ENCODE peak calls at places on chromosomes 5 and 9, in five cellular contexts. H is coronary artery, N is NCI-H1105, R is breast epithelium, G is HTR-8/SVneo. W is an unnamed sample.

GRCh38 chr9:121439016-121439415 is 60.6 kb downstream of the GGTA1 start:
- DNase-seq in H (no peak), N (no peak), R (no peak), G (no peak), W (no peak)

GRCh38 chr9:109950710-109951443 is 170.9 kb downstream of the PALM2AKAP2 start:
- DNase-seq in H (no peak), N (no peak), R (no peak), G (no peak), W (no peak)

GRCh38 chr5:107849118-107849517 is 178.4 kb upstream of the EFNA5 start:
- DNase-seq in H (no peak), N (no peak), R (no peak), G (no peak), W (no peak)

GRCh38 chr9:133429641-133430161 is 7.5 kb downstream of the ADAMTS13 start:
- DNase-seq in H (no peak), N (no peak), R (no peak), G (peak), W (no peak)

GRCh38 chr9:93124793-93125192 is 9.3 kb downstream of the NINJ1 start:
- DNase-seq in H (no peak), N (no peak), R (no peak), G (no peak), W (no peak)

GRCh38 chr5:128475693-128476092 is 62.4 kb downstream of the FBN2 start:
- DNase-seq in H (no peak), N (no peak), R (no peak), G (no peak), W (no peak)

GRCh38 chr9:35716236-35716635 is 15.8 kb downstream of the TLN1 start:
- DNase-seq in H (no peak), N (no peak), R (no peak), G (no peak), W (peak)

GRCh38 chr5:161155451-161155850 is 303.4 kb upstream of the ATP10B start:
- DNase-seq in H (no peak), N (no peak), R (no peak), G (no peak), W (no peak)

GRCh38 chr5:59193616-59194319 is 610.9 kb downstream of the RAB3C start:
- DNase-seq in H (no peak), N (no peak), R (no peak), G (peak), W (peak)

GRCh38 chr5:64958757-64959391 is 190.1 kb downstream of the CWC27 start:
- DNase-seq in H (no peak), N (no peak), R (no peak), G (peak), W (peak)

GRCh38 chr9:136339173-136339957 is 12.0 kb downstream of the GPSM1 start:
- DNase-seq in H (no peak), N (no peak), R (no peak), G (no peak), W (peak)

GRCh38 chr5:170109059-170110031 is 3.6 kb downstream of the FOXI1 start:
- DNase-seq in H (peak), N (no peak), R (no peak), G (no peak), W (no peak)

GRCh38 chr9:22622823-22623222 is 176.2 kb downstream of the DMRTA1 start:
- DNase-seq in H (no peak), N (no peak), R (no peak), G (no peak), W (no peak)

GRCh38 chr5:161189452-161189851 is 337.4 kb upstream of the ATP10B start:
- DNase-seq in H (no peak), N (no peak), R (no peak), G (no peak), W (no peak)

GRCh38 chr9:98575379-98576346 is 133.1 kb downstream of the GABBR2 start:
- DNase-seq in H (no peak), N (no peak), R (no peak), G (peak), W (peak)

GRCh38 chr9:134322781-134323241 is 3.4 kb upstream of the RXRA start:
- DNase-seq in H (no peak), N (no peak), R (no peak), G (no peak), W (no peak)

GRCh38 chr5:134803821-134804220 is 41.9 kb upstream of the C5orf24 start:
- DNase-seq in H (no peak), N (no peak), R (no peak), G (no peak), W (no peak)

GRCh38 chr5:2550479-2550878 is 201.0 kb downstream of the IRX2 start:
- DNase-seq in H (no peak), N (peak), R (no peak), G (no peak), W (no peak)

GRCh38 chr5:80763211-80763610 is 108.4 kb upstream of the DHFR start:
- DNase-seq in H (no peak), N (no peak), R (no peak), G (no peak), W (peak)

GRCh38 chr5:57754616-57755015 is 272.0 kb upstream of the ACTBL2 start:
- DNase-seq in H (no peak), N (no peak), R (no peak), G (no peak), W (peak)

GRCh38 chr5:107469485-107469884 is 201.3 kb downstream of the EFNA5 start:
- DNase-seq in H (no peak), N (no peak), R (no peak), G (peak), W (peak)

GRCh38 chr5:168793844-168794837 is 215.0 kb upstream of the PANK3 start:
- DNase-seq in H (no peak), N (no peak), R (no peak), G (no peak), W (peak)

GRCh38 chr9:91948423-91949292 is 1.4 kb downstream of the ROR2 start:
- DNase-seq in H (no peak), N (no peak), R (peak), G (peak), W (no peak)

GRCh38 chr9:129550199-129550839 is 70.6 kb downstream of the C9orf50 start:
- DNase-seq in H (peak), N (peak), R (peak), G (peak), W (peak)

GRCh38 chr9:108823829-108824228 is 32.0 kb downstream of the ACTL7B start:
- DNase-seq in H (no peak), N (no peak), R (no peak), G (no peak), W (no peak)

GRCh38 chr5:57681942-57682341 is 199.3 kb upstream of the ACTBL2 start:
- DNase-seq in H (no peak), N (no peak), R (no peak), G (no peak), W (no peak)

GRCh38 chr5:5492087-5492933 is 69.8 kb downstream of the ICE1 start:
- DNase-seq in H (no peak), N (peak), R (no peak), G (peak), W (peak)

GRCh38 chr5:160187091-160187490 is 42.2 kb upstream of the FABP6 start:
- DNase-seq in H (no peak), N (no peak), R (no peak), G (no peak), W (peak)

GRCh38 chr9:138098116-138098907 is 220.7 kb downstream of the CACNA1B start:
- DNase-seq in H (peak), N (no peak), R (no peak), G (no peak), W (no peak)

GRCh38 chr5:130333089-130333488 is 428.8 kb downstream of the CHSY3 start:
- DNase-seq in H (no peak), N (no peak), R (no peak), G (no peak), W (peak)

GRCh38 chr9:84617415-84617814 is 52.1 kb upstream of the NTRK2 start:
- DNase-seq in H (no peak), N (peak), R (no peak), G (no peak), W (no peak)

GRCh38 chr5:158623971-158624370 is 475.7 kb downstream of the EBF1 start:
- DNase-seq in H (no peak), N (no peak), R (no peak), G (no peak), W (no peak)

GRCh38 chr5:83528439-83528769 is 56.9 kb downstream of the VCAN start:
- DNase-seq in H (no peak), N (no peak), R (no peak), G (no peak), W (no peak)

GRCh38 chr5:107858324-107858723 is 187.6 kb upstream of the EFNA5 start:
- DNase-seq in H (no peak), N (no peak), R (no peak), G (no peak), W (no peak)

GRCh38 chr9:85224301-85224700 is 517.5 kb downstream of the AGTPBP1 start:
- DNase-seq in H (no peak), N (no peak), R (no peak), G (no peak), W (no peak)

GRCh38 chr5:140190868-140191209 is 15.9 kb downstream of the CYSTM1 start:
- DNase-seq in H (no peak), N (no peak), R (no peak), G (no peak), W (no peak)

W was measured in AG10803.